ENCODE peak calls at places on chromosomes 5 and 9, in eight cellular contexts. N is endodermal cell; S is HEK293T; J is germinal center; D is SW 1271; P is tibial nerve; I is activated CD4-positive, alpha-beta T cell treated with anti-CD3 and anti-CD28 coated beads, Interleukin-2, amount 50 U/mL, for 48 hours; A is activated T-helper 1 cell treated with Interleukin-2 at 50 U/mL for 16 hours. R is an unnamed sample.

GRCh38 chr9:70363760-70364159 is 50.7 kb downstream of the KLF9 start:
- DNase-seq in J (no peak), P (no peak), N (no peak), D (no peak), I (no peak), S (no peak), A (no peak), R (no peak)

GRCh38 chr5:42824347-42824976 is 12.8 kb upstream of the SELENOP start:
- DNase-seq in D (no peak), P (no peak), J (no peak), I (no peak), A (no peak), N (no peak), S (no peak), R (no peak)

GRCh38 chr9:5626727-5627634 is 1.9 kb upstream of the RIC1 start:
- DNase-seq in J (peak), A (no peak), I (peak), D (no peak), P (no peak), S (no peak), N (no peak), R (no peak)

GRCh38 chr9:78144663-78145377 is 91.1 kb upstream of the CEP78 start:
- DNase-seq in D (no peak), I (no peak), J (no peak), P (no peak), S (no peak), A (no peak), N (no peak), R (no peak)

GRCh38 chr9:135010921-135011320 is 76.5 kb upstream of the OLFM1 start:
- DNase-seq in P (no peak), S (no peak), A (no peak), I (no peak), D (no peak), N (no peak), J (no peak), R (no peak)

GRCh38 chr5:56251918-56252553 is 18.9 kb upstream of the ANKRD55 start:
- DNase-seq in A (no peak), J (no peak), P (no peak), I (no peak), N (no peak), S (no peak), D (no peak), R (no peak)

GRCh38 chr5:3226171-3226570 is 369.5 kb upstream of the IRX1 start:
- DNase-seq in J (no peak), N (no peak), A (no peak), S (no peak), I (no peak), D (no peak), P (no peak), R (no peak)

GRCh38 chr5:132265336-132266030 is 8.0 kb downstream of the PDLIM4 start:
- DNase-seq in D (peak), I (no peak), A (no peak), J (no peak), S (no peak), N (peak), P (no peak), R (no peak)

GRCh38 chr5:161544350-161544765 is 2.2 kb downstream of the GABRB2 start:
- DNase-seq in S (peak), P (no peak), A (no peak), D (peak), I (peak), N (peak), J (peak), R (peak)

GRCh38 chr5:63596254-63596653 is 366.0 kb downstream of the HTR1A start:
- DNase-seq in I (no peak), N (no peak), J (no peak), D (no peak), P (no peak), A (no peak), S (no peak), R (no peak)

GRCh38 chr9:83431470-83432060 is 106.6 kb downstream of the FRMD3 start:
- DNase-seq in D (peak), A (no peak), J (no peak), N (no peak), P (no peak), I (no peak), S (no peak), R (no peak)

GRCh38 chr5:75018805-75019587 is 33.4 kb downstream of the GCNT4 start:
- DNase-seq in I (no peak), D (no peak), J (no peak), A (no peak), N (no peak), S (no peak), P (no peak), R (no peak)

GRCh38 chr5:172454355-172455086 is at the start of gene SH3PXD2B:
- DNase-seq in D (peak), I (peak), S (peak), A (no peak), J (peak), P (no peak), N (peak), R (peak)

GRCh38 chr9:73153793-73154227 is 2.1 kb downstream of the ANXA1 start:
- DNase-seq in P (no peak), A (no peak), N (no peak), D (peak), J (no peak), I (no peak), S (no peak), R (no peak)

GRCh38 chr9:120017971-120018370 is 562.0 kb downstream of the CDK5RAP2 start:
- DNase-seq in P (no peak), S (no peak), J (no peak), N (no peak), D (no peak), I (no peak), A (no peak), R (no peak)

GRCh38 chr5:180153099-180153498 is 55.9 kb downstream of the RASGEF1C start:
- DNase-seq in N (no peak), J (no peak), P (no peak), A (no peak), S (no peak), I (no peak), D (no peak), R (no peak)

GRCh38 chr5:9497347-9497746 is 48.5 kb downstream of the SEMA5A start:
- DNase-seq in S (no peak), P (no peak), J (no peak), N (no peak), I (no peak), A (no peak), D (no peak), R (no peak)

GRCh38 chr9:76701441-76702031 is 62.7 kb upstream of the PCA3 start:
- DNase-seq in S (no peak), D (no peak), A (no peak), P (no peak), J (no peak), N (no peak), I (no peak), R (peak)

GRCh38 chr5:109865636-109866035 is 175.9 kb downstream of the MAN2A1 start:
- DNase-seq in A (no peak), J (peak), D (no peak), S (no peak), I (no peak), N (no peak), P (no peak), R (no peak)

GRCh38 chr9:1152171-1152570 is 102.0 kb downstream of the DMRT2 start:
- DNase-seq in I (no peak), N (no peak), J (no peak), S (no peak), A (no peak), P (no peak), D (no peak), R (no peak)

GRCh38 chr5:179115845-179116524 is 55.8 kb downstream of the ZNF354C start:
- DNase-seq in P (no peak), I (no peak), N (peak), S (no peak), A (no peak), J (no peak), D (no peak), R (no peak)

GRCh38 chr5:20276061-20276958 is 288.3 kb upstream of the CDH18 start:
- DNase-seq in P (no peak), D (peak), S (no peak), J (no peak), A (no peak), N (peak), I (no peak), R (no peak)

GRCh38 chr5:558871-559503 is 34.7 kb upstream of the SLC9A3 start:
- DNase-seq in N (peak), I (no peak), D (no peak), A (no peak), J (no peak), S (no peak), P (no peak), R (no peak)

GRCh38 chr5:74988273-74988983 is 63.9 kb downstream of the GCNT4 start:
- DNase-seq in P (no peak), I (no peak), J (no peak), S (no peak), A (no peak), D (no peak), N (no peak), R (no peak)

GRCh38 chr5:10612251-10612650 is 48.4 kb downstream of the ANKRD33B start:
- DNase-seq in P (no peak), I (no peak), S (no peak), N (peak), D (no peak), J (no peak), A (no peak), R (no peak)

GRCh38 chr9:33781736-33782135 is 13.6 kb upstream of the PRSS3 start:
- DNase-seq in D (no peak), N (no peak), J (no peak), S (no peak), I (no peak), A (no peak), P (no peak), R (no peak)

GRCh38 chr5:35860686-35861085 is 4.0 kb downstream of the IL7R start:
- DNase-seq in P (no peak), S (no peak), J (no peak), A (no peak), I (no peak), N (no peak), D (no peak), R (no peak)

GRCh38 chr5:134084570-134084969 is 29.9 kb upstream of the TCF7 start:
- DNase-seq in J (no peak), A (no peak), N (no peak), P (no peak), I (no peak), D (no peak), S (no peak), R (no peak)

GRCh38 chr9:114224247-114224610 is 68.9 kb downstream of the COL27A1 start:
- DNase-seq in D (peak), A (no peak), P (no peak), J (no peak), S (no peak), I (no peak), N (peak), R (no peak)

R was measured in SK-N-DZ.